ENCODE peak calls at places on chromosomes 6 and 20, in nine cellular contexts. One of them, this sample, is unnamed.

GRCh38 chr20:11682285-11682684 is 235.4 kb upstream of the BTBD3 start:
- DNase-seq in NCI-H226: no peak
- DNase-seq in stimulated activated CD4-positive, alpha-beta T cell treated with anti-CD3 and anti-CD28 coated beads, TNF-alpha, amount 100 ng/mL, for 48 hours: no peak
- DNase-seq in CD8-positive, alpha-beta memory T cell: no peak
- DNase-seq in H9: no peak
- DNase-seq in A172: no peak
- DNase-seq in IMR-90: no peak
- DNase-seq in AG04450: no peak
- DNase-seq in A549: no peak
- DNase-seq in this sample: no peak

GRCh38 chr6:144845181-144845580 is 560.0 kb downstream of the UTRN start:
- DNase-seq in CD8-positive, alpha-beta memory T cell: no peak
- DNase-seq in stimulated activated CD4-positive, alpha-beta T cell treated with anti-CD3 and anti-CD28 coated beads, TNF-alpha, amount 100 ng/mL, for 48 hours: no peak
- DNase-seq in AG04450: no peak
- DNase-seq in NCI-H226: no peak
- DNase-seq in H9: no peak
- DNase-seq in A549: no peak
- DNase-seq in A172: no peak
- DNase-seq in IMR-90: peak
- DNase-seq in this sample: no peak

GRCh38 chr6:107936162-107936909 is 21.7 kb downstream of the SEC63 start:
- DNase-seq in A172: no peak
- DNase-seq in NCI-H226: no peak
- DNase-seq in CD8-positive, alpha-beta memory T cell: no peak
- DNase-seq in IMR-90: no peak
- DNase-seq in H9: no peak
- DNase-seq in AG04450: no peak
- DNase-seq in stimulated activated CD4-positive, alpha-beta T cell treated with anti-CD3 and anti-CD28 coated beads, TNF-alpha, amount 100 ng/mL, for 48 hours: no peak
- DNase-seq in A549: no peak
- DNase-seq in this sample: no peak

GRCh38 chr20:20130399-20130798 is 78.1 kb downstream of the CFAP61 start:
- DNase-seq in A172: peak
- DNase-seq in CD8-positive, alpha-beta memory T cell: no peak
- DNase-seq in IMR-90: no peak
- DNase-seq in stimulated activated CD4-positive, alpha-beta T cell treated with anti-CD3 and anti-CD28 coated beads, TNF-alpha, amount 100 ng/mL, for 48 hours: no peak
- DNase-seq in H9: no peak
- DNase-seq in AG04450: no peak
- DNase-seq in A549: peak
- DNase-seq in NCI-H226: no peak
- DNase-seq in this sample: peak

GRCh38 chr6:42659806-42660205 is 62.6 kb downstream of the PRPH2 start:
- DNase-seq in AG04450: no peak
- DNase-seq in NCI-H226: no peak
- DNase-seq in CD8-positive, alpha-beta memory T cell: no peak
- DNase-seq in IMR-90: no peak
- DNase-seq in A549: no peak
- DNase-seq in stimulated activated CD4-positive, alpha-beta T cell treated with anti-CD3 and anti-CD28 coated beads, TNF-alpha, amount 100 ng/mL, for 48 hours: no peak
- DNase-seq in H9: no peak
- DNase-seq in A172: no peak
- DNase-seq in this sample: no peak

GRCh38 chr6:34798057-34798456 is 6.2 kb downstream of the BLTP3A start:
- DNase-seq in IMR-90: no peak
- DNase-seq in A549: no peak
- DNase-seq in H9: no peak
- DNase-seq in CD8-positive, alpha-beta memory T cell: no peak
- DNase-seq in stimulated activated CD4-positive, alpha-beta T cell treated with anti-CD3 and anti-CD28 coated beads, TNF-alpha, amount 100 ng/mL, for 48 hours: no peak
- DNase-seq in AG04450: no peak
- DNase-seq in A172: no peak
- DNase-seq in NCI-H226: no peak
- DNase-seq in this sample: no peak

GRCh38 chr6:149316740-149317655 is 514 bp upstream of the TAB2 start:
- DNase-seq in A172: peak
- DNase-seq in NCI-H226: peak
- DNase-seq in stimulated activated CD4-positive, alpha-beta T cell treated with anti-CD3 and anti-CD28 coated beads, TNF-alpha, amount 100 ng/mL, for 48 hours: peak
- DNase-seq in A549: peak
- DNase-seq in CD8-positive, alpha-beta memory T cell: peak
- DNase-seq in AG04450: peak
- DNase-seq in H9: peak
- DNase-seq in IMR-90: peak
- DNase-seq in this sample: peak

GRCh38 chr6:35048631-35049083 is 92.5 kb downstream of the TCP11 start:
- DNase-seq in IMR-90: peak
- DNase-seq in NCI-H226: no peak
- DNase-seq in A172: no peak
- DNase-seq in CD8-positive, alpha-beta memory T cell: peak
- DNase-seq in H9: peak
- DNase-seq in A549: no peak
- DNase-seq in AG04450: peak
- DNase-seq in stimulated activated CD4-positive, alpha-beta T cell treated with anti-CD3 and anti-CD28 coated beads, TNF-alpha, amount 100 ng/mL, for 48 hours: no peak
- DNase-seq in this sample: no peak

GRCh38 chr6:43773050-43773956 is 3.3 kb downstream of the VEGFA start:
- DNase-seq in AG04450: no peak
- DNase-seq in CD8-positive, alpha-beta memory T cell: peak
- DNase-seq in IMR-90: peak
- DNase-seq in stimulated activated CD4-positive, alpha-beta T cell treated with anti-CD3 and anti-CD28 coated beads, TNF-alpha, amount 100 ng/mL, for 48 hours: peak
- DNase-seq in NCI-H226: peak
- DNase-seq in A172: peak
- DNase-seq in H9: peak
- DNase-seq in A549: peak
- DNase-seq in this sample: peak

GRCh38 chr6:33956206-33956605 is 152.4 kb upstream of the MLN start:
- DNase-seq in AG04450: no peak
- DNase-seq in stimulated activated CD4-positive, alpha-beta T cell treated with anti-CD3 and anti-CD28 coated beads, TNF-alpha, amount 100 ng/mL, for 48 hours: no peak
- DNase-seq in NCI-H226: no peak
- DNase-seq in A172: no peak
- DNase-seq in A549: no peak
- DNase-seq in H9: no peak
- DNase-seq in CD8-positive, alpha-beta memory T cell: no peak
- DNase-seq in IMR-90: no peak
- DNase-seq in this sample: no peak

GRCh38 chr20:49482621-49483017 is at the start of gene KCNB1:
- DNase-seq in A172: peak
- DNase-seq in A549: peak
- DNase-seq in CD8-positive, alpha-beta memory T cell: peak
- DNase-seq in H9: peak
- DNase-seq in NCI-H226: peak
- DNase-seq in stimulated activated CD4-positive, alpha-beta T cell treated with anti-CD3 and anti-CD28 coated beads, TNF-alpha, amount 100 ng/mL, for 48 hours: peak
- DNase-seq in AG04450: no peak
- DNase-seq in IMR-90: peak
- DNase-seq in this sample: no peak

This sample was measured in SW480.